ENCODE peak calls at places on chromosome X, in five cellular contexts. O is astrocyte of the spinal cord, W is fibroblast of lung, Y is pancreas, U is HCT116. C is an unnamed sample.

GRCh38 chrX:10828640-10829039 is 208.3 kb upstream of the MID1 start:
- DNase-seq in O (no peak), U (no peak), Y (peak), W (no peak), C (no peak)

GRCh38 chrX:29295987-29296680 is 708.9 kb downstream of the IL1RAPL1 start:
- DNase-seq in O (peak), W (peak), Y (no peak), U (no peak), C (no peak)

GRCh38 chrX:45748443-45748842 is 547.8 kb upstream of the DIPK2B start:
- DNase-seq in O (peak), U (no peak), W (peak), Y (no peak), C (peak)

GRCh38 chrX:79231662-79232061 is 87.2 kb downstream of the GPR174 start:
- DNase-seq in O (no peak), W (no peak), Y (no peak), U (no peak), C (no peak)

GRCh38 chrX:68659385-68659784 is 11.9 kb downstream of the STARD8 start:
- DNase-seq in Y (no peak), O (peak), W (no peak), U (no peak), C (no peak)

GRCh38 chrX:116930311-116930710 is 467.5 kb upstream of the CT83 start:
- DNase-seq in U (no peak), O (no peak), W (no peak), Y (no peak), C (no peak)

GRCh38 chrX:87636533-87636932 is 118.9 kb downstream of the KLHL4 start:
- DNase-seq in Y (no peak), U (no peak), O (no peak), W (no peak), C (no peak)

GRCh38 chrX:153944140-153944799 is at the start of gene RENBP:
- DNase-seq in Y (no peak), O (no peak), W (no peak), U (no peak), C (no peak)

GRCh38 chrX:103330601-103331397 is 760 bp downstream of the TCEAL7 start:
- DNase-seq in W (peak), Y (no peak), U (no peak), O (peak), C (no peak)

GRCh38 chrX:10047631-10048030 is 80.5 kb downstream of the CLDN34 start:
- DNase-seq in Y (no peak), U (no peak), W (no peak), O (no peak), C (no peak)

GRCh38 chrX:46547857-46548256 is 2.6 kb upstream of the ZNF674 start:
- DNase-seq in W (peak), U (peak), O (peak), Y (no peak), C (peak)

GRCh38 chrX:34918091-34918736 is 24.4 kb upstream of the FAM47B start:
- DNase-seq in Y (no peak), U (no peak), O (peak), W (peak), C (peak)

GRCh38 chrX:56804867-56805266 is 75.8 kb downstream of the NBDY start:
- DNase-seq in U (no peak), W (no peak), O (no peak), Y (no peak), C (no peak)

GRCh38 chrX:3449287-3449686 is 102.8 kb upstream of the MXRA5 start:
- DNase-seq in U (no peak), Y (no peak), W (peak), O (no peak), C (no peak)

GRCh38 chrX:8042304-8042703 is 115.1 kb upstream of the PNPLA4 start:
- DNase-seq in O (no peak), W (no peak), Y (no peak), U (no peak), C (no peak)

GRCh38 chrX:138026211-138026610 is 460.3 kb downstream of the ZIC3 start:
- DNase-seq in Y (no peak), U (no peak), W (no peak), O (peak), C (no peak)

GRCh38 chrX:129875669-129876068 is 30.3 kb upstream of the UTP14A start:
- DNase-seq in W (peak), O (peak), U (no peak), Y (no peak), C (peak)

GRCh38 chrX:148723551-148723950 is 223.1 kb downstream of the AFF2 start:
- DNase-seq in U (no peak), O (no peak), W (no peak), Y (no peak), C (no peak)

GRCh38 chrX:156001001-156001666 is 3.6 kb downstream of the IL9R start:
- DNase-seq in U (no peak), O (no peak), W (no peak), Y (no peak), C (no peak)

GRCh38 chrX:1894656-1895055 is 279.8 kb downstream of the ASMT start:
- DNase-seq in O (no peak), Y (no peak), U (no peak), W (no peak), C (no peak)

GRCh38 chrX:150966235-150966634 is 16.9 kb upstream of the HMGB3 start:
- DNase-seq in W (no peak), U (no peak), O (no peak), Y (no peak), C (no peak)

GRCh38 chrX:111288841-111289240 is 18.6 kb upstream of the CAPN6 start:
- DNase-seq in U (no peak), O (no peak), W (no peak), Y (no peak), C (no peak)

GRCh38 chrX:85993539-85994197 is 53.7 kb downstream of the CHM start:
- DNase-seq in O (no peak), Y (no peak), W (peak), U (no peak), C (peak)

GRCh38 chrX:9352683-9353430 is 112.0 kb upstream of the TBL1X start:
- DNase-seq in Y (peak), O (peak), U (no peak), W (peak), C (peak)

GRCh38 chrX:16167181-16167580 is at the start of gene MAGEB17:
- DNase-seq in Y (no peak), W (no peak), U (no peak), O (no peak), C (no peak)

GRCh38 chrX:49282647-49283011 is 13.0 kb downstream of the PPP1R3F start:
- DNase-seq in Y (no peak), U (peak), W (peak), O (peak), C (peak)

GRCh38 chrX:9988762-9989161 is 21.6 kb downstream of the CLDN34 start:
- DNase-seq in U (no peak), O (peak), Y (no peak), W (no peak), C (no peak)

GRCh38 chrX:16578218-16578617 is 71.7 kb upstream of the S100G start:
- DNase-seq in O (peak), Y (no peak), W (peak), U (no peak), C (peak)

GRCh38 chrX:154602226-154602625 is 16.9 kb downstream of the CTAG1B start:
- DNase-seq in W (no peak), Y (no peak), O (no peak), U (no peak), C (no peak)

GRCh38 chrX:153494541-153495361 is at the start of gene BGN:
- DNase-seq in W (peak), Y (no peak), O (peak), U (no peak), C (peak)

GRCh38 chrX:102712216-102712966 is at the start of gene GPRASP2:
- DNase-seq in Y (peak), U (no peak), O (peak), W (peak), C (peak)

GRCh38 chrX:37361596-37361995 is 12.4 kb downstream of the PRRG1 start:
- DNase-seq in U (no peak), W (peak), Y (no peak), O (no peak), C (peak)

GRCh38 chrX:136861877-136862276 is 18.6 kb downstream of the RBMX start:
- DNase-seq in U (no peak), W (no peak), O (no peak), Y (no peak), C (no peak)

GRCh38 chrX:47247206-47247998 is 14.6 kb downstream of the USP11 start:
- DNase-seq in W (peak), U (no peak), Y (no peak), O (peak), C (peak)

GRCh38 chrX:106606583-106606982 is 5.2 kb upstream of the RADX start:
- DNase-seq in O (no peak), Y (no peak), W (no peak), U (no peak), C (no peak)

GRCh38 chrX:151239748-151240147 is 63.4 kb downstream of the GPR50 start:
- DNase-seq in Y (no peak), U (no peak), O (no peak), W (no peak), C (no peak)

GRCh38 chrX:109632906-109633504 is 8.0 kb upstream of the KCNE5 start:
- DNase-seq in W (no peak), U (no peak), O (no peak), Y (no peak), C (peak)

GRCh38 chrX:23394421-23394820 is 59.8 kb downstream of the PTCHD1 start:
- DNase-seq in Y (peak), U (no peak), O (peak), W (peak), C (no peak)

GRCh38 chrX:103151799-103152198 is 58.9 kb upstream of the NXF3 start:
- DNase-seq in W (no peak), O (no peak), U (no peak), Y (no peak), C (peak)

GRCh38 chrX:46683023-46683422 is 75.9 kb downstream of the SLC9A7 start:
- DNase-seq in W (peak), O (no peak), Y (no peak), U (no peak), C (no peak)

GRCh38 chrX:108091266-108091877 is at the start of the genes ATG4A and PSMD10:
- DNase-seq in U (peak), W (peak), Y (peak), O (peak), C (peak)
- TF ChIP-seq CTCF in U (no peak), W (no peak), Y (no peak), O (no peak), C (no peak)

GRCh38 chrX:17656035-17656418 is 81.3 kb upstream of the SCML1 start:
- DNase-seq in Y (no peak), W (no peak), O (no peak), U (no peak), C (no peak)
- H3K4me3 ChIP-seq in Y (peak), W (no peak), O (peak), U (no peak), C (peak)

GRCh38 chrX:26918633-26919032 is 544.5 kb downstream of the PPP4R3C start:
- DNase-seq in Y (no peak), U (peak), O (no peak), W (no peak), C (no peak)
- TF ChIP-seq CTCF in Y (peak), U (peak), O (peak), W (no peak), C (no peak)

GRCh38 chrX:40262641-40263560 is 165.1 kb upstream of the BCOR start:
- DNase-seq in Y (no peak), W (peak), O (peak), U (peak), C (peak)

GRCh38 chrX:40267334-40268118 is 169.8 kb upstream of the BCOR start:
- DNase-seq in W (no peak), Y (no peak), O (no peak), U (no peak), C (no peak)

GRCh38 chrX:40268126-40268525 is 170.4 kb upstream of the BCOR start:
- DNase-seq in Y (no peak), U (no peak), O (peak), W (no peak), C (peak)

GRCh38 chrX:40261955-40262596 is 164.3 kb upstream of the BCOR start:
- DNase-seq in U (no peak), W (no peak), Y (no peak), O (no peak), C (no peak)

GRCh38 chrX:40266490-40267333 is 169.0 kb upstream of the BCOR start:
- DNase-seq in W (peak), U (peak), O (peak), Y (peak), C (peak)
- H3K4me3 ChIP-seq in W (peak), U (peak), O (peak), Y (peak), C (peak)

GRCh38 chrX:39840141-39841126 is 257.3 kb downstream of the BCOR start:
- DNase-seq in O (no peak), W (no peak), Y (no peak), U (no peak), C (no peak)
- TF ChIP-seq CTCF in O (no peak), W (no peak), Y (no peak), U (no peak), C (no peak)

GRCh38 chrX:120726294-120726693 is 96.4 kb upstream of the C1GALT1C1 start:
- DNase-seq in O (no peak), Y (no peak), U (no peak), W (no peak), C (no peak)

GRCh38 chrX:120731386-120731785 is 101.5 kb upstream of the C1GALT1C1 start:
- DNase-seq in U (no peak), O (peak), W (peak), Y (no peak), C (peak)

GRCh38 chrX:120725874-120726273 is 96.0 kb upstream of the C1GALT1C1 start:
- DNase-seq in Y (no peak), O (no peak), W (no peak), U (no peak), C (no peak)

GRCh38 chrX:120727911-120728310 is 98.1 kb upstream of the C1GALT1C1 start:
- DNase-seq in W (no peak), Y (no peak), O (no peak), U (no peak), C (no peak)

GRCh38 chrX:120727503-120727902 is 97.6 kb upstream of the C1GALT1C1 start:
- DNase-seq in Y (no peak), U (no peak), O (no peak), W (no peak), C (no peak)
- H3K4me3 ChIP-seq in Y (no peak), U (no peak), O (no peak), W (no peak), C (no peak)

GRCh38 chrX:93538575-93538974 is 134.8 kb downstream of the NAP1L3 start:
- DNase-seq in W (no peak), O (no peak), Y (no peak), U (no peak), C (no peak)
- TF ChIP-seq CTCF in W (no peak), O (no peak), Y (peak), U (no peak), C (no peak)

GRCh38 chrX:100643943-100644587 is at the start of gene SRPX2:
- DNase-seq in O (peak), W (peak), Y (no peak), U (peak), C (peak)
- H3K4me3 ChIP-seq in O (peak), W (peak), Y (no peak), U (peak), C (peak)

C was measured in foreskin fibroblast.